ENCODE peak calls at places on chromosomes 16 and 17, in five cellular contexts. One of them, this sample, is unnamed. For H3K9me3, the result is how much of the 10 kb centered on the place peaks cover.

GRCh38 chr16:69188716-69189115 is 1.8 kb downstream of the SNTB2 start:
- DNase-seq in effector memory CD4-positive, alpha-beta T cell: no peak
- DNase-seq in spleen: no peak
- DNase-seq in HCT116: no peak
- DNase-seq in sigmoid colon: peak
- DNase-seq in this sample: no peak

GRCh38 chr17:8466466-8466865 is 30.8 kb downstream of the NDEL1 start:
- DNase-seq in effector memory CD4-positive, alpha-beta T cell: no peak
- DNase-seq in spleen: no peak
- DNase-seq in HCT116: no peak
- DNase-seq in sigmoid colon: no peak
- DNase-seq in this sample: no peak

GRCh38 chr17:9880582-9880999 is 24.5 kb downstream of the RCVRN start:
- DNase-seq in effector memory CD4-positive, alpha-beta T cell: no peak
- DNase-seq in spleen: no peak
- DNase-seq in HCT116: peak
- DNase-seq in sigmoid colon: no peak
- DNase-seq in this sample: no peak

GRCh38 chr17:13395872-13396271 is 205.9 kb downstream of the HS3ST3A1 start:
- DNase-seq in effector memory CD4-positive, alpha-beta T cell: no peak
- DNase-seq in spleen: no peak
- DNase-seq in HCT116: no peak
- DNase-seq in sigmoid colon: no peak
- DNase-seq in this sample: no peak

GRCh38 chr17:71741836-71742235 is 379.0 kb upstream of the SOX9 start:
- DNase-seq in effector memory CD4-positive, alpha-beta T cell: no peak
- DNase-seq in spleen: no peak
- DNase-seq in HCT116: no peak
- DNase-seq in sigmoid colon: no peak
- DNase-seq in this sample: no peak

GRCh38 chr17:57995076-57995956 is 7.3 kb upstream of the VEZF1 start:
- DNase-seq in effector memory CD4-positive, alpha-beta T cell: peak
- DNase-seq in spleen: no peak
- DNase-seq in HCT116: peak
- DNase-seq in sigmoid colon: peak
- DNase-seq in this sample: no peak

GRCh38 chr17:72587773-72588511 is 467.1 kb downstream of the SOX9 start:
- DNase-seq in effector memory CD4-positive, alpha-beta T cell: no peak
- DNase-seq in spleen: no peak
- DNase-seq in HCT116: no peak
- DNase-seq in sigmoid colon: no peak
- DNase-seq in this sample: no peak

GRCh38 chr16:66714659-66715307 is 18.2 kb upstream of the CMTM4 start:
- DNase-seq in effector memory CD4-positive, alpha-beta T cell: no peak
- DNase-seq in spleen: no peak
- DNase-seq in HCT116: no peak
- DNase-seq in sigmoid colon: peak
- DNase-seq in this sample: no peak

GRCh38 chr17:74086992-74087391 is 116.5 kb upstream of the RPL38 start:
- DNase-seq in effector memory CD4-positive, alpha-beta T cell: no peak
- DNase-seq in spleen: no peak
- DNase-seq in HCT116: no peak
- DNase-seq in sigmoid colon: no peak
- DNase-seq in this sample: no peak

GRCh38 chr17:50866261-50866949 is at the start of gene TOB1:
- DNase-seq in effector memory CD4-positive, alpha-beta T cell: peak
- DNase-seq in spleen: peak
- DNase-seq in HCT116: peak
- DNase-seq in sigmoid colon: peak
- DNase-seq in this sample: peak

GRCh38 chr16:19005561-19006445 is 22.1 kb downstream of the TMC7 start:
- DNase-seq in effector memory CD4-positive, alpha-beta T cell: no peak
- DNase-seq in spleen: peak
- DNase-seq in HCT116: peak
- DNase-seq in sigmoid colon: no peak
- DNase-seq in this sample: no peak

GRCh38 chr17:16938031-16938430 is 33.9 kb downstream of the TNFRSF13B start:
- DNase-seq in effector memory CD4-positive, alpha-beta T cell: no peak
- DNase-seq in spleen: peak
- DNase-seq in HCT116: no peak
- DNase-seq in sigmoid colon: no peak
- DNase-seq in this sample: no peak

GRCh38 chr16:84194470-84195200 is 3.7 kb downstream of the ADAD2 start:
- DNase-seq in effector memory CD4-positive, alpha-beta T cell: no peak
- DNase-seq in spleen: no peak
- DNase-seq in HCT116: no peak
- DNase-seq in sigmoid colon: no peak
- DNase-seq in this sample: no peak

GRCh38 chr17:33494156-33494555 is 201.1 kb upstream of the ASIC2 start:
- DNase-seq in effector memory CD4-positive, alpha-beta T cell: no peak
- DNase-seq in spleen: no peak
- DNase-seq in HCT116: no peak
- DNase-seq in sigmoid colon: no peak
- DNase-seq in this sample: no peak

GRCh38 chr17:80122026-80122575 is 20.7 kb downstream of the GAA start:
- DNase-seq in effector memory CD4-positive, alpha-beta T cell: no peak
- DNase-seq in spleen: no peak
- DNase-seq in HCT116: no peak
- DNase-seq in sigmoid colon: peak
- DNase-seq in this sample: no peak

GRCh38 chr16:1920727-1921155 is 2.5 kb upstream of the HS3ST6 start:
- DNase-seq in effector memory CD4-positive, alpha-beta T cell: no peak
- DNase-seq in spleen: no peak
- DNase-seq in HCT116: no peak
- DNase-seq in sigmoid colon: no peak
- DNase-seq in this sample: no peak

GRCh38 chr16:83779881-83780280 is 27.9 kb upstream of the HSBP1 start:
- DNase-seq in effector memory CD4-positive, alpha-beta T cell: no peak
- DNase-seq in spleen: no peak
- DNase-seq in HCT116: no peak
- DNase-seq in sigmoid colon: no peak
- DNase-seq in this sample: no peak

GRCh38 chr17:78268960-78269892 is 37.8 kb downstream of the TMEM235 start:
- DNase-seq in effector memory CD4-positive, alpha-beta T cell: no peak
- DNase-seq in spleen: no peak
- DNase-seq in HCT116: no peak
- DNase-seq in sigmoid colon: no peak
- DNase-seq in this sample: no peak

GRCh38 chr17:36599546-36600250 is 1.7 kb upstream of the MRM1 start:
- DNase-seq in effector memory CD4-positive, alpha-beta T cell: no peak
- DNase-seq in spleen: no peak
- DNase-seq in HCT116: no peak
- DNase-seq in sigmoid colon: no peak
- DNase-seq in this sample: no peak

GRCh38 chr16:24988593-24989338 is 26.4 kb downstream of the ARHGAP17 start:
- DNase-seq in effector memory CD4-positive, alpha-beta T cell: no peak
- DNase-seq in spleen: no peak
- DNase-seq in HCT116: peak
- DNase-seq in sigmoid colon: no peak
- DNase-seq in this sample: no peak

GRCh38 chr17:14940112-14940945 is 324.8 kb downstream of the PMP22 start:
- DNase-seq in effector memory CD4-positive, alpha-beta T cell: no peak
- DNase-seq in spleen: no peak
- DNase-seq in HCT116: no peak
- DNase-seq in sigmoid colon: no peak
- DNase-seq in this sample: no peak

GRCh38 chr17:79916991-79917901 is 78.0 kb upstream of the CBX4 start:
- DNase-seq in effector memory CD4-positive, alpha-beta T cell: no peak
- DNase-seq in spleen: peak
- DNase-seq in HCT116: no peak
- DNase-seq in sigmoid colon: no peak
- DNase-seq in this sample: no peak

GRCh38 chr17:48577946-48578615 is at the start of gene HOXB4:
- DNase-seq in effector memory CD4-positive, alpha-beta T cell: peak
- DNase-seq in spleen: peak
- DNase-seq in HCT116: no peak
- DNase-seq in sigmoid colon: peak
- DNase-seq in this sample: no peak

GRCh38 chr17:17412331-17412730 is 64.5 kb upstream of the MED9 start:
- DNase-seq in effector memory CD4-positive, alpha-beta T cell: no peak
- DNase-seq in spleen: no peak
- DNase-seq in HCT116: no peak
- DNase-seq in sigmoid colon: peak
- DNase-seq in this sample: no peak

GRCh38 chr17:3890082-3890892 is 2.6 kb downstream of the CAMKK1 start:
- DNase-seq in effector memory CD4-positive, alpha-beta T cell: no peak
- DNase-seq in spleen: no peak
- DNase-seq in HCT116: peak
- DNase-seq in sigmoid colon: peak
- DNase-seq in this sample: no peak

GRCh38 chr17:17947966-17948365 is 24.2 kb downstream of the TOM1L2 start:
- DNase-seq in effector memory CD4-positive, alpha-beta T cell: no peak
- DNase-seq in spleen: no peak
- DNase-seq in HCT116: no peak
- DNase-seq in sigmoid colon: no peak
- DNase-seq in this sample: no peak

GRCh38 chr16:20519231-20519630 is 56.9 kb downstream of the ACSM2B start:
- DNase-seq in effector memory CD4-positive, alpha-beta T cell: no peak
- DNase-seq in spleen: no peak
- DNase-seq in HCT116: no peak
- DNase-seq in sigmoid colon: no peak
- DNase-seq in this sample: no peak
- H3K9me3 ChIP-seq in effector memory CD4-positive, alpha-beta T cell: under half
- H3K9me3 ChIP-seq in spleen: under half
- H3K9me3 ChIP-seq in HCT116: under half
- H3K9me3 ChIP-seq in sigmoid colon: under half
- H3K9me3 ChIP-seq in this sample: under half

GRCh38 chr16:79297297-79297696 is 303.2 kb downstream of the MAF start:
- DNase-seq in effector memory CD4-positive, alpha-beta T cell: no peak
- DNase-seq in spleen: no peak
- DNase-seq in HCT116: no peak
- DNase-seq in sigmoid colon: no peak
- DNase-seq in this sample: no peak

GRCh38 chr16:79301036-79301435 is 299.5 kb downstream of the MAF start:
- DNase-seq in effector memory CD4-positive, alpha-beta T cell: no peak
- DNase-seq in spleen: no peak
- DNase-seq in HCT116: no peak
- DNase-seq in sigmoid colon: no peak
- DNase-seq in this sample: no peak

GRCh38 chr16:79297805-79298204 is 302.7 kb downstream of the MAF start:
- DNase-seq in effector memory CD4-positive, alpha-beta T cell: no peak
- DNase-seq in spleen: no peak
- DNase-seq in HCT116: no peak
- DNase-seq in sigmoid colon: no peak
- DNase-seq in this sample: no peak

GRCh38 chr16:79298476-79299153 is 301.9 kb downstream of the MAF start:
- DNase-seq in effector memory CD4-positive, alpha-beta T cell: no peak
- DNase-seq in spleen: peak
- DNase-seq in HCT116: no peak
- DNase-seq in sigmoid colon: no peak
- DNase-seq in this sample: no peak

DNA sequence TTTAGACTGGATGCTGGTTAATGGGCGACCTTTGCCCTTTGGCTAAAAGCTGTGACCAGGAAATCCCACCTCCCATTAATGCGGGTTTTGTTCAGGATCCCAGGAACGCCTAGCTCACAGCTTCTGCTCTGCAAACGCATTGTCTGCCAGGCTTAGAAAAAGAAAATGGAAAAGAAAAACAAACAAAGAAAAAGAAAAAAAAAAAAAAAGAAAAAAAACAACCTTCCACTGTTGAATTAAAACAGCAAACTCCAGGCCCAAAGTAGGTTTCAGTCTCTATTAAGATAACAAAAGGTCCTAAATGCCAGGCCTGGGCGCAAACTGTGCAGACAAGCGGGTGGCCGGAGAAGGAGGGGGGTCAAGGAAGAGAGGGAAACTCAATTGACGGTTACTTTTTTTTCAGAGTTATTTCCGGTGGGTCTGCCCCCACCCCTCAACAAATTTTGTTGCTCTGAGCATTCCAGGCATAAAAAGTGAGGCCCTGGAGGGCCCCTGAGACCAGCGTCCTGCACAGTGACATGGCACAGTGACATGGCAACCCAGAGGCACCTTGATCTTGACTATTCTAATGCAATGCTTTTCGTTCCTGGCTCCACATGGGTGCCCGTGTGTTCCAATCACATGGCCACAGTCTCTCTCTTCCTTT is 301.3 kb downstream of the MAF start:
- DNase-seq in effector memory CD4-positive, alpha-beta T cell: no peak
- DNase-seq in spleen: no peak
- DNase-seq in HCT116: no peak
- DNase-seq in sigmoid colon: no peak
- DNase-seq in this sample: no peak
- H3K9me3 ChIP-seq in effector memory CD4-positive, alpha-beta T cell: under half
- H3K9me3 ChIP-seq in spleen: under half
- H3K9me3 ChIP-seq in HCT116: under half
- H3K9me3 ChIP-seq in sigmoid colon: under half
- H3K9me3 ChIP-seq in this sample: under half

GRCh38 chr17:82604532-82604931 is 43.7 kb downstream of the WDR45B start:
- DNase-seq in effector memory CD4-positive, alpha-beta T cell: no peak
- DNase-seq in spleen: no peak
- DNase-seq in HCT116: no peak
- DNase-seq in sigmoid colon: no peak
- DNase-seq in this sample: no peak

GRCh38 chr17:82601447-82602000 is 46.7 kb downstream of the WDR45B start:
- DNase-seq in effector memory CD4-positive, alpha-beta T cell: no peak
- DNase-seq in spleen: no peak
- DNase-seq in HCT116: no peak
- DNase-seq in sigmoid colon: no peak
- DNase-seq in this sample: no peak

GRCh38 chr17:82602487-82602886 is 45.8 kb downstream of the WDR45B start:
- DNase-seq in effector memory CD4-positive, alpha-beta T cell: no peak
- DNase-seq in spleen: no peak
- DNase-seq in HCT116: no peak
- DNase-seq in sigmoid colon: no peak
- DNase-seq in this sample: no peak

GRCh38 chr17:82603981-82604448 is 44.2 kb downstream of the WDR45B start:
- DNase-seq in effector memory CD4-positive, alpha-beta T cell: no peak
- DNase-seq in spleen: no peak
- DNase-seq in HCT116: no peak
- DNase-seq in sigmoid colon: peak
- DNase-seq in this sample: no peak

GRCh38 chr17:82602986-82603385 is 45.3 kb downstream of the WDR45B start:
- DNase-seq in effector memory CD4-positive, alpha-beta T cell: no peak
- DNase-seq in spleen: no peak
- DNase-seq in HCT116: no peak
- DNase-seq in sigmoid colon: no peak
- DNase-seq in this sample: no peak
- H3K9me3 ChIP-seq in effector memory CD4-positive, alpha-beta T cell: under half
- H3K9me3 ChIP-seq in spleen: under half
- H3K9me3 ChIP-seq in HCT116: under half
- H3K9me3 ChIP-seq in sigmoid colon: under half
- H3K9me3 ChIP-seq in this sample: under half

GRCh38 chr16:62903961-62904502 is 867.8 kb upstream of the CDH8 start:
- DNase-seq in effector memory CD4-positive, alpha-beta T cell: no peak
- DNase-seq in spleen: no peak
- DNase-seq in HCT116: no peak
- DNase-seq in sigmoid colon: no peak
- DNase-seq in this sample: no peak

DNA sequence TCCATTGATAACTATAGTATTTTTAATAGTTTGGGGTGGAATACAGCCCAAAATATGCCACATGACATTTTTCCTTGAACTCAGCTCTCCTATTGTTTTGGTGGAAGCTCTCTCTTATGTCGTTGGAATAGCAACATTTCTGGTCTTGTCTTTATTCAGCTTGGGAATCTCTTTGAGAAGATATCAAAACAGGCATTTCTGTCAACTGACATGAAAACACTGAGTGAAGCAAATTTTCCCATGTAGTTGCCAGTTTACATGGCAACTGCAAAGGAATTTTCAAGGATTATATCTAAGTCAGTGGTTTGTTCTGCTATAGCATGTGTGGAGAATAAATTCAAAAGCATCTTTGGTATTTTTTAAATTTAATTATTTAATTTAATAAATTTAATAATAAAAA is 863.5 kb upstream of the CDH8 start:
- DNase-seq in effector memory CD4-positive, alpha-beta T cell: no peak
- DNase-seq in spleen: no peak
- DNase-seq in HCT116: no peak
- DNase-seq in sigmoid colon: no peak
- DNase-seq in this sample: no peak
- H3K9me3 ChIP-seq in effector memory CD4-positive, alpha-beta T cell: under half
- H3K9me3 ChIP-seq in spleen: under half
- H3K9me3 ChIP-seq in HCT116: under half
- H3K9me3 ChIP-seq in sigmoid colon: under half
- H3K9me3 ChIP-seq in this sample: under half